ENCODE peak calls at places on chromosomes 6 and 20, in seven cellular contexts. I is CD8-positive, alpha-beta memory T cell; B is esophagus squamous epithelium; T is AG04450; Z is CD8-positive, alpha-beta T cell; V is heart left ventricle; D is colonic mucosa. P is an unnamed sample.

GRCh38 chr6:6969761-6970223 is 138.0 kb upstream of the RREB1 start:
- DNase-seq in V (no peak), I (no peak), B (no peak), D (peak; percentile 92), T (no peak), Z (no peak), P (no peak)

GRCh38 chr6:56540950-56541600 is 101.6 kb downstream of the DST start:
- DNase-seq in Z (no peak), I (no peak), B (no peak), T (no peak), D (no peak), V (no peak), P (no peak)

GRCh38 chr6:90284745-90285481 is 11.7 kb downstream of the BACH2 start:
- DNase-seq in D (no peak), Z (no peak), B (no peak), I (peak; percentile 54), V (no peak), T (no peak), P (no peak)

GRCh38 chr6:153090241-153090930 is 40.7 kb downstream of the RGS17 start:
- DNase-seq in Z (no peak), V (no peak), T (peak; percentile 59), B (no peak), I (no peak), D (no peak), P (no peak)

GRCh38 chr20:15674253-15675145 is 898.7 kb downstream of the KIF16B start:
- DNase-seq in D (no peak), B (no peak), T (no peak), Z (no peak), V (no peak), I (no peak), P (no peak)

GRCh38 chr20:34420146-34420545 is 57.1 kb downstream of the ITCH start:
- DNase-seq in V (no peak), D (no peak), T (no peak), Z (no peak), B (no peak), I (no peak), P (no peak)

GRCh38 chr6:137657351-137657911 is 163.2 kb upstream of the OLIG3 start:
- DNase-seq in I (no peak), Z (no peak), B (no peak), T (no peak), D (no peak), V (no peak), P (no peak)

GRCh38 chr20:32493356-32493755 is 91.8 kb downstream of the NOL4L start:
- DNase-seq in V (no peak), T (no peak), B (no peak), Z (no peak), D (no peak), I (peak; percentile 12), P (no peak)

GRCh38 chr20:11432407-11432806 is 485.3 kb upstream of the BTBD3 start:
- DNase-seq in T (peak; percentile 68), I (no peak), D (no peak), V (no peak), B (no peak), Z (no peak), P (no peak)

GRCh38 chr6:132936641-132937040 is 122.3 kb downstream of the RPS12 start:
- DNase-seq in B (no peak), Z (no peak), V (no peak), I (no peak), D (no peak), T (no peak), P (no peak)

GRCh38 chr6:57324538-57324937 is 7.1 kb downstream of the PRIM2 start:
- DNase-seq in I (no peak), T (no peak), Z (no peak), B (no peak), V (no peak), D (no peak), P (no peak)

GRCh38 chr6:109891924-109892323 is 86.2 kb upstream of the GPR6 start:
- DNase-seq in B (no peak), T (no peak), Z (no peak), V (peak; percentile 27), I (no peak), D (no peak), P (no peak)

GRCh38 chr20:49323622-49324238 is 45.9 kb upstream of the ZNFX1 start:
- DNase-seq in B (no peak), V (peak; percentile 19), Z (peak; percentile 7), I (no peak), T (peak; percentile 30), D (no peak), P (no peak)

GRCh38 chr6:37485259-37485658 is 14.4 kb downstream of the CCDC167 start:
- DNase-seq in B (no peak), Z (no peak), I (no peak), D (no peak), T (no peak), V (no peak), P (no peak)

GRCh38 chr20:35695978-35696377 is 3.2 kb downstream of the NFS1 start:
- DNase-seq in D (no peak), Z (no peak), B (no peak), T (no peak), V (no peak), I (no peak), P (no peak)

GRCh38 chr6:143236151-143236788 is 175.6 kb downstream of the AIG1 start:
- DNase-seq in T (no peak), Z (no peak), I (no peak), D (no peak), B (no peak), V (no peak), P (no peak)

DNA sequence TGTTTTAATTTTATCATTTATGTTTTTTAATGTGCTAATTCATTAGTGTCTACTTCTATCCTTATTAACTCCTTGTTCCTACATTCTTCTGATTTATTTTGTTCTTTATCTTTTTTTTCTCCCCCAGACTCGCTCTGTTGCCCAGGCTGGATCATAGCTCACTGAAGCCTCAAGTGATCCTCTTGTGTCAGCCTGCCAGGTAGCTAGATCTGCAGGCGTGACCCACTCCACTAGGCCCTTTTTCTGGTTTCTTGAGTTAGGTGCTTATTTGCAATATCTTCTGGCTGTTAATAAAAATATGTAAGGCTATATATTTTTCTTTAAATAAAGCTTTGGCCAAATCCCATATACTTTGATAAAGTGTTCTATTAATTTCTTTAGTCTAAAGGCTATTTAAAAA is 2.8 kb downstream of the TAF11 start:
- DNase-seq in B (no peak), V (no peak), D (no peak), T (no peak), I (no peak), Z (no peak), P (no peak)
- H3K9me3 ChIP-seq in B (no peaks in the 10 kb centered on the region), V (no peaks in the 10 kb centered on the region), D (no peaks in the 10 kb centered on the region), T (no peaks in the 10 kb centered on the region), I (no peaks in the 10 kb centered on the region), Z (no peaks in the 10 kb centered on the region), P (no peaks in the 10 kb centered on the region)

DNA sequence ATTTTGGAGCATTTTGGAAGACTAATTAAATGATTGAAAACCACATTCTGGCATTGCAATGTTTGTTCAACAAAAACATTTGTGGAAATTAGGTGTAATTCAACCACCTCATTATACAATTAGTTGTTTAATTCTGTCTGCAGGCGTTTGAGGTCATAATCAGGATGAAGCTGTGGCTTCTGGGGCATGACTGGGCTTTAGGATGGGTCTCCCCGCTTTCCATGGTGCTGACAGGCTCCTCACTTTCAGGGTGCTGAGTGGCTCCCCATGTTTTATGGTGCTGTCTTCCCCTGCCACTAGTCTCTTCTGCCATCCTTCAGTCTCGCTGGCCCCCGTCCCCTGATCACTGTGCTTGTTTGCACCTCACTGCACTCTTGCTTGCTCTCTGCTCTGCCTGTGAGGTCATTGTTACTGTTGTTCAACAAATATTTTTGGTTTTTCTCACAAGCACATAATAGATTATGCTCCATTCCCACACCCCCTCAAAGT is 25.5 kb upstream of the ZNF831 start:
- DNase-seq in I (no peak), B (no peak), V (no peak), D (no peak), Z (no peak), T (no peak), P (no peak)
- H3K9me3 ChIP-seq in I (no peaks in the 10 kb centered on the region), B (no peaks in the 10 kb centered on the region), V (no peaks in the 10 kb centered on the region), D (no peaks in the 10 kb centered on the region), Z (no peaks in the 10 kb centered on the region), T (no peaks in the 10 kb centered on the region), P (no peaks in the 10 kb centered on the region)

DNA sequence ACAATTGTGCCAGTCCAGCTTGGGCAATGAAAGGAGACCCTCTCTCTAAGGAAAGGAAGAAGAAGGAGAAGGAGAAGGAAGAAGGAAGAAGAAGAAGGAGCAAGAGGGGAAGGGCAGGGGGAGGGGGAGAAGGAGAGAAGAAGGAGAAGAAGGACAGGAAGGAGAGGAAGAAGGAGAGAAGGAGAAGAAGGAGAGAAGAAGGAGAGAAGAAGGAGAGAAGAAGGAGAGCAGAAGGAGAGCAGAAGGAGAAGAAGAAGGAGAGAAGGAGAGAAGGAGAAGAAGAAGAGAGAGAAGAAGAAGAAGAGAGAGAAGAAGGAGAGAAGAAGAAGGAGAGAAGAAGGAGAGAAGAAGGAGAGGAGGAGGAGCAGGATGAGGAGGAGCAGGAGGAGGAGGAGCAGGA is 22.5 kb upstream of the DEFB116 start:
- DNase-seq in Z (no peak), D (no peak), B (no peak), T (no peak), V (no peak), I (no peak), P (no peak)
- H3K9me3 ChIP-seq in Z (no peaks in the 10 kb centered on the region), D (no peaks in the 10 kb centered on the region), B (no peaks in the 10 kb centered on the region), T (peaks cover 3% of the 10 kb centered on the region), V (peaks cover 7% of the 10 kb centered on the region), I (no peaks in the 10 kb centered on the region), P (no peaks in the 10 kb centered on the region)

DNA sequence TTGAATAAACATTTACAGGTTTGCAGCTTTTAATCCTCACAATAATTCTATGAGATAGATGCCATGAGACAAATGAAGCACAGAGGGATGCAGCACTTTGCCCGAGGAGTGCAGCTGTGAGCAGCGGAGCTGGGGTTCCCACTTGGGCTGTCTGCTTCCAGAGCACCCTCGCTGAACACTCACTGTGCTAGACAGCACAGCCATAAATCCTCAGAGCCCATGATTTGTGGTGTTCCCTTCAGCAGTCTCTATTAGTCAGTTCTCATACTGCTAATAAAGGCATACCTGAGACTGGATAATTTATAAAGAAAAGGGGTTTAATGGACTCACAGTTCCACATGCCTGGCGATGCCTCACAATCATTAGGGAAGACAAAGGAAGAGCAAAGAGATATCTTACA is 25.2 kb upstream of the CTAGE9 start:
- DNase-seq in V (no peak), T (no peak), D (no peak), I (no peak), B (no peak), Z (no peak), P (no peak)
- H3K9me3 ChIP-seq in V (no peaks in the 10 kb centered on the region), T (no peaks in the 10 kb centered on the region), D (no peaks in the 10 kb centered on the region), I (no peaks in the 10 kb centered on the region), B (no peaks in the 10 kb centered on the region), Z (no peaks in the 10 kb centered on the region), P (no peaks in the 10 kb centered on the region)

GRCh38 chr20:55069951-55070350 is 594.6 kb downstream of the DOK5 start:
- DNase-seq in T (no peak), Z (no peak), I (no peak), D (no peak), V (no peak), B (no peak), P (no peak)
- H3K9me3 ChIP-seq in T (peaks cover 13% of the 10 kb centered on the region), Z (no peaks in the 10 kb centered on the region), I (no peaks in the 10 kb centered on the region), D (no peaks in the 10 kb centered on the region), V (no peaks in the 10 kb centered on the region), B (no peaks in the 10 kb centered on the region), P (no peaks in the 10 kb centered on the region)